ENCODE peak calls at places on chromosomes 1 and 21, in nine cellular contexts. S is NCI-H345; A is iPS-NIHi11; J is Daoy; H is colonic mucosa; Z is activated CD8-positive, alpha-beta memory T cell treated with anti-CD3 and anti-CD28 coated beads for 4 hours; I is glutamatergic neuron; N is HuH-7.5; U is fibroblast of the aortic adventitia. O is an unnamed sample.

GRCh38 chr1:118783095-118783758 is 204.9 kb downstream of the TBX15 start:
- DNase-seq in S (peak; percentile 20), A (peak; percentile 43), J (no peak), H (no peak), Z (no peak), I (no peak), N (no peak), U (no peak), O (no peak)

GRCh38 chr1:44590475-44590874 is 83.8 kb downstream of the TMEM53 start:
- DNase-seq in S (no peak), A (no peak), J (no peak), H (no peak), Z (no peak), I (no peak), N (no peak), U (no peak), O (no peak)

GRCh38 chr21:14987370-14988170 is 77.2 kb downstream of the NRIP1 start:
- DNase-seq in S (no peak), A (no peak), J (no peak), H (no peak), Z (no peak), I (no peak), N (no peak), U (no peak), O (no peak)

GRCh38 chr1:242811092-242811840 is 286.8 kb upstream of the PLD5 start:
- DNase-seq in S (no peak), A (no peak), J (peak; percentile 85), H (no peak), Z (no peak), I (no peak), N (no peak), U (no peak), O (no peak)

GRCh38 chr1:35708179-35708891 is 10.3 kb downstream of the C1orf216 start:
- DNase-seq in S (peak; percentile 74), A (peak; percentile 46), J (peak; percentile 30), H (no peak), Z (no peak), I (peak; percentile 46), N (peak; percentile 32), U (no peak), O (peak; percentile 38)

GRCh38 chr1:56671085-56671484 is 26.0 kb downstream of the PRKAA2 start:
- DNase-seq in S (no peak), A (no peak), J (no peak), H (no peak), Z (no peak), I (no peak), N (no peak), U (no peak), O (no peak)

GRCh38 chr21:32463367-32463766 is 50.9 kb downstream of the EVA1C start:
- DNase-seq in S (no peak), A (no peak), J (peak; percentile 89), H (no peak), Z (no peak), I (no peak), N (no peak), U (peak; percentile 71), O (no peak)

GRCh38 chr1:243496173-243496553 is 240.3 kb downstream of the SDCCAG8 start:
- DNase-seq in S (no peak), A (peak; percentile 45), J (no peak), H (peak; percentile 18), Z (no peak), I (peak; percentile 74), N (no peak), U (no peak), O (peak; percentile 37)

GRCh38 chr1:227016990-227017389 is 76.9 kb downstream of the COQ8A start:
- DNase-seq in S (no peak), A (no peak), J (no peak), H (no peak), Z (no peak), I (no peak), N (no peak), U (no peak), O (no peak)

GRCh38 chr1:2014726-2015382 is 4.3 kb upstream of the GABRD start:
- DNase-seq in S (no peak), A (no peak), J (peak; percentile 90), H (no peak), Z (no peak), I (no peak), N (no peak), U (no peak), O (no peak)

GRCh38 chr1:16118706-16119105 is 37.2 kb downstream of the EPHA2 start:
- DNase-seq in S (no peak), A (no peak), J (no peak), H (no peak), Z (no peak), I (no peak), N (no peak), U (no peak), O (no peak)

GRCh38 chr21:44926364-44927101 is 5.8 kb upstream of the ITGB2 start:
- DNase-seq in S (no peak), A (no peak), J (peak; percentile 70), H (no peak), Z (no peak), I (no peak), N (no peak), U (peak; percentile 60), O (peak; percentile 52)

GRCh38 chr1:24475700-24476099 is 26.9 kb upstream of the RCAN3 start:
- DNase-seq in S (no peak), A (no peak), J (no peak), H (no peak), Z (no peak), I (no peak), N (no peak), U (no peak), O (no peak)

GRCh38 chr1:155007253-155007828 is 4.7 kb downstream of the ZBTB7B start:
- DNase-seq in S (no peak), A (no peak), J (no peak), H (peak; percentile 93), Z (no peak), I (no peak), N (no peak), U (no peak), O (no peak)

GRCh38 chr1:57468661-57469523 is 45.0 kb upstream of the DAB1 start:
- DNase-seq in S (no peak), A (no peak), J (no peak), H (no peak), Z (no peak), I (no peak), N (no peak), U (peak; percentile 87), O (no peak)

GRCh38 chr1:85611856-85612255 is 31.3 kb downstream of the CCN1 start:
- DNase-seq in S (no peak), A (peak; percentile 74), J (peak; percentile 100), H (no peak), Z (no peak), I (no peak), N (no peak), U (peak; percentile 100), O (no peak)

GRCh38 chr1:221724931-221725605 is 16.8 kb downstream of the DUSP10 start:
- DNase-seq in S (no peak), A (no peak), J (peak; percentile 67), H (no peak), Z (no peak), I (no peak), N (no peak), U (peak; percentile 72), O (no peak)

GRCh38 chr1:84365225-84366221 is 32.8 kb upstream of the DNASE2B start:
- DNase-seq in S (no peak), A (no peak), J (peak; percentile 95), H (peak; percentile 34), Z (peak; percentile 13), I (no peak), N (peak; percentile 10), U (peak; percentile 97), O (no peak)

GRCh38 chr1:6423321-6423999 is 1.1 kb upstream of the ESPN start:
- DNase-seq in S (peak; percentile 75), A (peak; percentile 89), J (peak; percentile 84), H (peak; percentile 86), Z (peak; percentile 41), I (peak; percentile 73), N (peak; percentile 94), U (peak; percentile 60), O (peak; percentile 91)

GRCh38 chr1:48930011-48930410 is 153.3 kb upstream of the BEND5 start:
- DNase-seq in S (no peak), A (no peak), J (no peak), H (no peak), Z (no peak), I (no peak), N (no peak), U (no peak), O (no peak)

GRCh38 chr1:84969489-84970250 is 27.2 kb downstream of the MCOLN2 start:
- DNase-seq in S (no peak), A (no peak), J (no peak), H (no peak), Z (no peak), I (no peak), N (no peak), U (no peak), O (peak; percentile 21)

GRCh38 chr21:41786521-41786987 is 19.7 kb upstream of the RIPK4 start:
- DNase-seq in S (peak; percentile 52), A (no peak), J (peak; percentile 98), H (no peak), Z (no peak), I (no peak), N (no peak), U (peak; percentile 73), O (no peak)

GRCh38 chr1:66261370-66261769 is 272.6 kb upstream of the SGIP1 start:
- DNase-seq in S (no peak), A (no peak), J (no peak), H (no peak), Z (no peak), I (no peak), N (no peak), U (peak; percentile 54), O (no peak)

GRCh38 chr1:221722254-221723017 is 19.5 kb downstream of the DUSP10 start:
- DNase-seq in S (no peak), A (no peak), J (no peak), H (no peak), Z (no peak), I (no peak), N (no peak), U (no peak), O (no peak)

GRCh38 chr1:44811714-44812151 is 3.4 kb downstream of the BTBD19 start:
- DNase-seq in S (no peak), A (no peak), J (peak; percentile 62), H (no peak), Z (no peak), I (peak; percentile 10), N (no peak), U (peak; percentile 77), O (no peak)

GRCh38 chr1:234503193-234504050 is 24.4 kb upstream of the TARBP1 start:
- DNase-seq in S (no peak), A (no peak), J (no peak), H (no peak), Z (no peak), I (no peak), N (no peak), U (peak; percentile 80), O (no peak)

GRCh38 chr1:32714277-32714676 is 11.7 kb upstream of the SYNC start:
- DNase-seq in S (no peak), A (no peak), J (no peak), H (no peak), Z (no peak), I (no peak), N (no peak), U (no peak), O (no peak)

GRCh38 chr1:11520531-11521233 is 41.7 kb downstream of the DISP3 start:
- DNase-seq in S (no peak), A (peak; percentile 9), J (no peak), H (no peak), Z (no peak), I (no peak), N (no peak), U (no peak), O (no peak)

GRCh38 chr1:175095978-175096611 is 28.5 kb downstream of the TNN start:
- DNase-seq in S (no peak), A (no peak), J (no peak), H (no peak), Z (no peak), I (no peak), N (peak; percentile 54), U (no peak), O (no peak)

GRCh38 chr1:231264642-231265041 is 23.6 kb downstream of the GNPAT start:
- DNase-seq in S (no peak), A (no peak), J (no peak), H (no peak), Z (no peak), I (no peak), N (no peak), U (no peak), O (no peak)

GRCh38 chr1:68456207-68456606 is 6.5 kb upstream of the RPE65 start:
- DNase-seq in S (no peak), A (no peak), J (no peak), H (no peak), Z (no peak), I (no peak), N (no peak), U (no peak), O (no peak)